ENCODE peak calls at places on chromosomes 5 and 9, in six cellular contexts. One of them, this sample, is unnamed.

GRCh38 chr5:18216016-18216415 is 581.8 kb downstream of the TAF11L14 start:
- DNase-seq in kidney: no peak
- DNase-seq in astrocyte of the spinal cord: peak
- DNase-seq in fibroblast of lung: no peak
- DNase-seq in Caco-2: no peak
- DNase-seq in left ventricle myocardium inferior: no peak
- DNase-seq in this sample: peak

GRCh38 chr5:150582281-150582791 is 58.1 kb upstream of the SYNPO start:
- DNase-seq in kidney: no peak
- DNase-seq in astrocyte of the spinal cord: peak
- DNase-seq in left ventricle myocardium inferior: peak
- DNase-seq in Caco-2: peak
- DNase-seq in fibroblast of lung: peak
- DNase-seq in this sample: peak

GRCh38 chr5:94691270-94691669 is 72.8 kb downstream of the SLF1 start:
- DNase-seq in Caco-2: no peak
- DNase-seq in left ventricle myocardium inferior: no peak
- DNase-seq in kidney: no peak
- DNase-seq in astrocyte of the spinal cord: no peak
- DNase-seq in fibroblast of lung: no peak
- DNase-seq in this sample: no peak

GRCh38 chr9:83451308-83451707 is 86.9 kb downstream of the FRMD3 start:
- DNase-seq in Caco-2: no peak
- DNase-seq in fibroblast of lung: no peak
- DNase-seq in kidney: no peak
- DNase-seq in left ventricle myocardium inferior: no peak
- DNase-seq in astrocyte of the spinal cord: no peak
- DNase-seq in this sample: no peak

GRCh38 chr5:140795259-140795641 is 598 bp downstream of the PCDHA2 start:
- DNase-seq in kidney: no peak
- DNase-seq in astrocyte of the spinal cord: no peak
- DNase-seq in Caco-2: peak
- DNase-seq in fibroblast of lung: no peak
- DNase-seq in left ventricle myocardium inferior: no peak
- DNase-seq in this sample: no peak

GRCh38 chr9:7844283-7844682 is 44.7 kb upstream of the DMAC1 start:
- DNase-seq in left ventricle myocardium inferior: no peak
- DNase-seq in Caco-2: peak
- DNase-seq in astrocyte of the spinal cord: peak
- DNase-seq in fibroblast of lung: peak
- DNase-seq in kidney: no peak
- DNase-seq in this sample: peak

GRCh38 chr9:69250681-69251080 is 74.3 kb upstream of the ENTREP1 start:
- DNase-seq in kidney: no peak
- DNase-seq in fibroblast of lung: no peak
- DNase-seq in left ventricle myocardium inferior: no peak
- DNase-seq in Caco-2: no peak
- DNase-seq in astrocyte of the spinal cord: no peak
- DNase-seq in this sample: no peak

GRCh38 chr9:93183663-93184438 is at the start of gene WNK2:
- DNase-seq in kidney: peak
- DNase-seq in left ventricle myocardium inferior: no peak
- DNase-seq in fibroblast of lung: no peak
- DNase-seq in astrocyte of the spinal cord: no peak
- DNase-seq in Caco-2: peak
- DNase-seq in this sample: no peak

GRCh38 chr9:121021294-121021693 is 28.8 kb downstream of the C5 start:
- DNase-seq in fibroblast of lung: no peak
- DNase-seq in Caco-2: no peak
- DNase-seq in kidney: no peak
- DNase-seq in left ventricle myocardium inferior: no peak
- DNase-seq in astrocyte of the spinal cord: no peak
- DNase-seq in this sample: no peak

GRCh38 chr5:53381-54174 is 38.4 kb upstream of the PLEKHG4B start:
- DNase-seq in left ventricle myocardium inferior: no peak
- DNase-seq in kidney: no peak
- DNase-seq in fibroblast of lung: peak
- DNase-seq in Caco-2: peak
- DNase-seq in astrocyte of the spinal cord: peak
- DNase-seq in this sample: no peak

GRCh38 chr5:89037090-89037489 is 154.1 kb upstream of the MEF2C start:
- DNase-seq in kidney: no peak
- DNase-seq in fibroblast of lung: peak
- DNase-seq in astrocyte of the spinal cord: peak
- DNase-seq in left ventricle myocardium inferior: no peak
- DNase-seq in Caco-2: no peak
- DNase-seq in this sample: no peak

GRCh38 chr5:171336486-171337206 is 27.6 kb downstream of the TLX3 start:
- DNase-seq in left ventricle myocardium inferior: no peak
- DNase-seq in fibroblast of lung: peak
- DNase-seq in kidney: peak
- DNase-seq in astrocyte of the spinal cord: peak
- DNase-seq in Caco-2: peak
- DNase-seq in this sample: peak

GRCh38 chr9:18473551-18474279 is at the start of gene ADAMTSL1:
- DNase-seq in astrocyte of the spinal cord: peak
- DNase-seq in Caco-2: no peak
- DNase-seq in left ventricle myocardium inferior: peak
- DNase-seq in fibroblast of lung: peak
- DNase-seq in kidney: peak
- DNase-seq in this sample: peak

DNA sequence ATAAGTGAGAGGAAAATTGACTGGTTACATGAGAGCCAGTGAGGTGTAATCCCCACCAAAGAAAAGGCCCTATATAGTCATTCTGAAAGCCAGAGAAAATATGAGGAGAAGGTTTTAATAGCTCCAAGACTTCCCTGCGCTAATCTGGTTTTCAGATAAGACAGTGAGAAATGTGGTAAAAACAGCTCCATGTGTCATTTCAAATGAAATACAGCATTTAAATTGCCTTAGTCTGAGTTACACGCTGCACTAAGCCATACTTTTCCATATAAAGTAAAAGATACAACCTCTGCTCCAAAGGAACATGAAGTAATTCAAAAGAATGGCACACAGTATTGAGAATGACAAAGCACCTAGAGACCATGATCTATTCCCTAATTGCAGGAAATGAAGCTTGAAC is 378.0 kb upstream of the PDE4D start:
- DNase-seq in Caco-2: no peak
- DNase-seq in fibroblast of lung: peak
- DNase-seq in left ventricle myocardium inferior: no peak
- DNase-seq in kidney: no peak
- DNase-seq in astrocyte of the spinal cord: no peak
- DNase-seq in this sample: no peak
- TF ChIP-seq CTCF in Caco-2: no peak
- TF ChIP-seq CTCF in fibroblast of lung: no peak
- TF ChIP-seq CTCF in left ventricle myocardium inferior: no peak
- TF ChIP-seq CTCF in kidney: no peak
- TF ChIP-seq CTCF in astrocyte of the spinal cord: no peak
- TF ChIP-seq CTCF in this sample: no peak

GRCh38 chr5:100776244-100776643 is 126.8 kb downstream of the ST8SIA4 start:
- DNase-seq in astrocyte of the spinal cord: peak
- DNase-seq in fibroblast of lung: peak
- DNase-seq in Caco-2: no peak
- DNase-seq in kidney: no peak
- DNase-seq in left ventricle myocardium inferior: no peak
- DNase-seq in this sample: no peak
- H3K4me3 ChIP-seq in astrocyte of the spinal cord: no peak
- H3K4me3 ChIP-seq in fibroblast of lung: no peak
- H3K4me3 ChIP-seq in Caco-2: no peak
- H3K4me3 ChIP-seq in kidney: no peak
- H3K4me3 ChIP-seq in left ventricle myocardium inferior: no peak
- H3K4me3 ChIP-seq in this sample: no peak

GRCh38 chr9:134522976-134523375 is 118.6 kb upstream of the COL5A1 start:
- DNase-seq in fibroblast of lung: no peak
- DNase-seq in Caco-2: no peak
- DNase-seq in kidney: no peak
- DNase-seq in astrocyte of the spinal cord: no peak
- DNase-seq in left ventricle myocardium inferior: no peak
- DNase-seq in this sample: no peak

GRCh38 chr9:134526798-134527492 is 114.7 kb upstream of the COL5A1 start:
- DNase-seq in astrocyte of the spinal cord: no peak
- DNase-seq in kidney: peak
- DNase-seq in fibroblast of lung: no peak
- DNase-seq in left ventricle myocardium inferior: no peak
- DNase-seq in Caco-2: no peak
- DNase-seq in this sample: no peak

GRCh38 chr9:134522502-134522848 is 119.1 kb upstream of the COL5A1 start:
- DNase-seq in astrocyte of the spinal cord: no peak
- DNase-seq in left ventricle myocardium inferior: no peak
- DNase-seq in Caco-2: no peak
- DNase-seq in kidney: no peak
- DNase-seq in fibroblast of lung: no peak
- DNase-seq in this sample: no peak

GRCh38 chr9:134525070-134525815 is 116.4 kb upstream of the COL5A1 start:
- DNase-seq in Caco-2: no peak
- DNase-seq in kidney: peak
- DNase-seq in left ventricle myocardium inferior: no peak
- DNase-seq in fibroblast of lung: no peak
- DNase-seq in astrocyte of the spinal cord: no peak
- DNase-seq in this sample: no peak

DNA sequence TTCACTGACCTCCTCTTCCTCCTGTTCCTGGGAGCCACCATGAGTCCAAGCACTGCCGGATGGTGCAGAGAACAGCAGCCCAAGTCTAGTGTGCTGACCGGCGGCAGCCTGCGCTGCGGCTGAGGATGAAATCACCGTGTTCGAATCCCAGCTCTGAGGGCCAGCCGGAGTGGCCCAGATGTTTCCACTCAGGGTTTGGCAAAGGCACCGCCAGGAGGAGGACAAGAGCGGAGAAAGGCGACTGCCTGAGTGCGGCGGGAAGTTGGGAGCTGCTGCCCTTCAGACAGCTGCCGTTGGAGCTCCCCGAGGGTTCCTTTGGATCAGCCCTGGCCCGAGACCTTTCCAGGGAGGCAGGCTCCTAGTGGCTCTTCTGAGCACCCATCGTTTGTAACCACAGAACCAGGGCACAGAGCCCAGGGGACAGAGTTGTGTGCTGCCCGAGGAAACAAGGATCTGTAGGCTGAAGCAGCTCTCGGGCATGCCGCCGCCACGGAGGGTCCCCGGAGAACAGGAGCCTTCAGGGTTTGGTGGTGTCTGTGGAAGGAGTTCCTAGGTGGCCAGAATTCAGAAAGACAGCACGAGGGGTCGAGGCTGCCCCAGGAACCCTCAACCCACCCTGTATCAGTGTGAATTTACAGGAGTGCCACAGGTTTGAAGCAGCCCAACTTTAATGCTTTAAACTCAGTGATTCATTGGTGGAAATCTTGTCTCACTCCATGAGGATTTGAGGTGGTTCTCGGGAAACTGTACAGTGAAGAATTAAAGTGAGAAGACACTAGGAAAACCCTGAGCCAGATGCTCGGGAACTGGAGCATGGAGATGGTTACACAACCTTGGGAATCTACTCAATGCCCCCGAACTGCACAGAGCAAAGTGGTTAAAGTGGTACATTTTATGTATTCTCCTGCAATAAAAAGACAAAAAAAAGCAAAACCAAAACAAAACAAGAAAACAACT is 115.5 kb upstream of the COL5A1 start:
- DNase-seq in Caco-2: no peak
- DNase-seq in fibroblast of lung: no peak
- DNase-seq in kidney: peak
- DNase-seq in astrocyte of the spinal cord: no peak
- DNase-seq in left ventricle myocardium inferior: peak
- DNase-seq in this sample: no peak
- TF ChIP-seq CTCF in Caco-2: no peak
- TF ChIP-seq CTCF in fibroblast of lung: no peak
- TF ChIP-seq CTCF in kidney: no peak
- TF ChIP-seq CTCF in astrocyte of the spinal cord: no peak
- TF ChIP-seq CTCF in left ventricle myocardium inferior: no peak
- TF ChIP-seq CTCF in this sample: no peak

GRCh38 chr5:40683351-40683750 is 3.6 kb downstream of the PTGER4 start:
- DNase-seq in left ventricle myocardium inferior: no peak
- DNase-seq in Caco-2: no peak
- DNase-seq in fibroblast of lung: no peak
- DNase-seq in kidney: no peak
- DNase-seq in astrocyte of the spinal cord: no peak
- DNase-seq in this sample: no peak

GRCh38 chr5:40680741-40681350 is 1.1 kb downstream of the PTGER4 start:
- DNase-seq in fibroblast of lung: no peak
- DNase-seq in astrocyte of the spinal cord: peak
- DNase-seq in Caco-2: no peak
- DNase-seq in kidney: peak
- DNase-seq in left ventricle myocardium inferior: no peak
- DNase-seq in this sample: no peak

GRCh38 chr5:40679998-40680681 is 425 bp downstream of the PTGER4 start:
- DNase-seq in left ventricle myocardium inferior: peak
- DNase-seq in Caco-2: no peak
- DNase-seq in fibroblast of lung: no peak
- DNase-seq in astrocyte of the spinal cord: no peak
- DNase-seq in kidney: peak
- DNase-seq in this sample: no peak

GRCh38 chr5:40681351-40682311 is 1.9 kb downstream of the PTGER4 start:
- DNase-seq in Caco-2: no peak
- DNase-seq in fibroblast of lung: peak
- DNase-seq in left ventricle myocardium inferior: peak
- DNase-seq in astrocyte of the spinal cord: peak
- DNase-seq in kidney: peak
- DNase-seq in this sample: no peak

DNA sequence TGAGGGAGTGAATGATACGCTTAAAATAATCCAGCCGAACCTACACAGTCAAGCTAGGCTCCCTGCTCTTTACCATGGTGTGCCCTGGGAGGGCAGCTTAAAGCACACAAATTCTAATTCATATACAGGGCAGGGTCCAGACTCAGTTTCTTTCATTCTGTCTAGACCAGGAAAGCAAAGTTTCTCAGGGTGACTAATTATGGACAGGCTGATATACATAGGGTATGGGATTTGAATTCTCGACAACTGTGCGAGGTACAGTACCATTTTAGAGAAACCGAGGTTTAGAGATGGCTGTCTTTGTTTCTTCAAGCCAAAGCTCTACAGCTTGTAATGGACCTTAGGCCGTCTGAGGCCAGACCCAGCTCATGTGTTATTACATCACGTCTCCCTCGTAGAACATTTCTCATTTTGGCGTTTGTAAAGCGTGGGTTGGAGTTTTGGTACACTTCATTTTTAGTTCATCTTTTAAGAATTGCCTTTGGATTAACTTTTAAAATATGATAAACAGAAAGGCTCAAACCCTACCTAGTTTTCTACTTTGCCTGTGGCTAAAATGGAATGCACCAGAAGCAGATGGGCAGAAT is 2.8 kb downstream of the PTGER4 start:
- DNase-seq in Caco-2: no peak
- DNase-seq in astrocyte of the spinal cord: peak
- DNase-seq in left ventricle myocardium inferior: no peak
- DNase-seq in fibroblast of lung: no peak
- DNase-seq in kidney: no peak
- DNase-seq in this sample: no peak
- H3K4me3 ChIP-seq in Caco-2: no peak
- H3K4me3 ChIP-seq in astrocyte of the spinal cord: peak
- H3K4me3 ChIP-seq in left ventricle myocardium inferior: peak
- H3K4me3 ChIP-seq in fibroblast of lung: peak
- H3K4me3 ChIP-seq in kidney: peak
- H3K4me3 ChIP-seq in this sample: peak